ENCODE peak calls at places on chromosomes 1 and 21, in seven cellular contexts. G is breast epithelium, V is transverse colon, J is esophagus squamous epithelium, Z is sigmoid colon, D is ovary, F is tibial nerve. X is an unnamed sample.
A peak's percentile ranks its signal among the peaks of the same experiment; 100 is the strongest.

GRCh38 chr1:174114788-174115448 is 44.4 kb upstream of the RABGAP1L start:
- DNase-seq in G (no peak), F (no peak), D (no peak), V (peak; percentile 16), Z (no peak), J (no peak), X (no peak)

GRCh38 chr21:44667612-44668011 is 885 bp upstream of the KRTAP12-2 start:
- DNase-seq in D (no peak), V (no peak), Z (no peak), G (no peak), J (no peak), F (no peak), X (no peak)

GRCh38 chr21:41511858-41512257 is 3.9 kb upstream of the TMPRSS2 start:
- DNase-seq in V (no peak), J (no peak), F (no peak), Z (no peak), D (no peak), G (no peak), X (no peak)

GRCh38 chr21:27703806-27704205 is 736.9 kb upstream of the ADAMTS5 start:
- DNase-seq in F (no peak), D (no peak), V (no peak), J (no peak), Z (no peak), G (no peak), X (no peak)

GRCh38 chr1:94622757-94623156 is 81.2 kb upstream of the F3 start:
- DNase-seq in G (no peak), J (no peak), F (no peak), Z (no peak), V (no peak), D (no peak), X (no peak)

GRCh38 chr1:98176414-98176813 is 255.6 kb upstream of the DPYD start:
- DNase-seq in G (no peak), F (no peak), J (no peak), V (no peak), Z (no peak), D (no peak), X (no peak)

GRCh38 chr1:213374369-213374768 is 323.3 kb downstream of the RPS6KC1 start:
- DNase-seq in J (no peak), V (peak; percentile 59), G (peak; percentile 20), D (no peak), Z (no peak), F (no peak), X (no peak)

GRCh38 chr1:51247499-51247898 is 11.4 kb downstream of the RNF11 start:
- DNase-seq in D (no peak), V (no peak), F (no peak), J (no peak), G (no peak), Z (no peak), X (no peak)

GRCh38 chr1:183956559-183957188 is 80.9 kb downstream of the COLGALT2 start:
- DNase-seq in V (peak; percentile 30), J (no peak), D (no peak), F (no peak), G (no peak), Z (no peak), X (no peak)

GRCh38 chr1:9233241-9233941 is 1.2 kb upstream of the H6PD start:
- DNase-seq in F (peak; percentile 78), Z (peak; percentile 95), J (no peak), G (peak; percentile 88), D (peak; percentile 75), V (peak; percentile 68), X (peak; percentile 91)

GRCh38 chr1:225469051-225469450 is 41.2 kb upstream of the LBR start:
- DNase-seq in F (no peak), D (no peak), G (no peak), Z (peak; percentile 37), V (no peak), J (no peak), X (peak; percentile 66)

GRCh38 chr1:196890668-196891067 is 2.8 kb downstream of the CFHR4 start:
- DNase-seq in Z (no peak), V (no peak), J (no peak), D (no peak), F (no peak), G (no peak), X (no peak)

GRCh38 chr1:116769561-116769977 is 15.3 kb downstream of the CD2 start:
- DNase-seq in J (no peak), D (no peak), G (no peak), Z (no peak), F (no peak), V (peak; percentile 37), X (no peak)

GRCh38 chr1:33220701-33221384 is 35.4 kb upstream of the ZNF362 start:
- DNase-seq in F (peak; percentile 20), G (no peak), D (no peak), V (no peak), Z (no peak), J (no peak), X (no peak)

GRCh38 chr1:96845464-96845863 is 123.9 kb downstream of the PTBP2 start:
- DNase-seq in G (no peak), F (no peak), V (peak; percentile 34), J (no peak), D (no peak), Z (no peak), X (peak; percentile 78)

GRCh38 chr1:201095581-201096531 is 16.4 kb downstream of the CACNA1S start:
- DNase-seq in V (no peak), D (no peak), J (no peak), Z (no peak), F (no peak), G (no peak), X (no peak)

GRCh38 chr1:173477286-173478098 is at the start of gene PRDX6:
- DNase-seq in Z (peak; percentile 95), J (peak; percentile 77), D (no peak), F (peak; percentile 85), V (peak; percentile 59), G (peak; percentile 83), X (peak; percentile 98)

GRCh38 chr1:7109901-7110300 is 324.6 kb downstream of the CAMTA1 start:
- DNase-seq in J (no peak), G (no peak), D (no peak), Z (no peak), V (no peak), F (no peak), X (no peak)

GRCh38 chr21:45829566-45830147 is 151.9 kb upstream of the COL6A1 start:
- DNase-seq in D (no peak), F (no peak), V (no peak), J (no peak), Z (no peak), G (no peak), X (peak; percentile 43)
- TF ChIP-seq CTCF in D (no peak), F (no peak), V (no peak), J (no peak), Z (no peak), G (no peak), X (no peak)

GRCh38 chr1:99764909-99765308 is 1.5 kb downstream of the FRRS1 start:
- DNase-seq in V (no peak), G (no peak), Z (no peak), D (no peak), F (no peak), J (no peak), X (no peak)

GRCh38 chr1:99767996-99768524 is 1.6 kb upstream of the FRRS1 start:
- DNase-seq in F (no peak), G (no peak), V (no peak), J (no peak), D (no peak), Z (no peak), X (no peak)

GRCh38 chr1:99763956-99764355 is 2.5 kb downstream of the FRRS1 start:
- DNase-seq in G (no peak), J (no peak), V (no peak), F (no peak), Z (no peak), D (no peak), X (no peak)

GRCh38 chr1:99766378-99766800 is at the start of gene FRRS1:
- DNase-seq in V (peak; percentile 75), J (no peak), G (peak; percentile 74), Z (no peak), D (peak; percentile 52), F (peak; percentile 26), X (peak; percentile 78)

GRCh38 chr1:99764439-99764838 is 2.0 kb downstream of the FRRS1 start:
- DNase-seq in G (no peak), Z (no peak), J (no peak), D (no peak), F (no peak), V (no peak), X (no peak)
- H3K27ac ChIP-seq in G (no peak overlapping the region), Z (no peak overlapping the region), J (peak overlapping the region; percentile 90), D (no peak overlapping the region), F (no peak overlapping the region), V (no peak overlapping the region), X (no peak overlapping the region)

GRCh38 chr1:150150511-150151021 is 850 bp downstream of the PLEKHO1 start:
- DNase-seq in V (peak; percentile 37), G (no peak), F (no peak), Z (peak; percentile 76), D (peak; percentile 73), J (no peak), X (peak; percentile 88)
- TF ChIP-seq POLR2A in V (no peak), G (no peak), F (no peak), Z (no peak), D (no peak), J (no peak), X (no peak)

GRCh38 chr1:162398999-162399580 is 12.8 kb downstream of the SH2D1B start:
- DNase-seq in J (no peak), V (no peak), Z (no peak), F (no peak), G (no peak), D (no peak), X (no peak)

GRCh38 chr1:162396201-162396906 is 14.8 kb downstream of the C1orf226 start:
- DNase-seq in F (no peak), J (no peak), G (no peak), D (no peak), Z (no peak), V (no peak), X (no peak)

GRCh38 chr1:162397943-162398560 is 13.9 kb downstream of the SH2D1B start:
- DNase-seq in Z (no peak), G (no peak), F (no peak), J (no peak), D (no peak), V (no peak), X (no peak)

GRCh38 chr1:162400790-162401189 is 11.1 kb downstream of the SH2D1B start:
- DNase-seq in Z (no peak), J (no peak), V (no peak), G (no peak), F (no peak), D (no peak), X (no peak)

GRCh38 chr1:162397039-162397448 is 14.9 kb downstream of the SH2D1B start:
- DNase-seq in G (no peak), Z (no peak), J (no peak), V (no peak), F (no peak), D (no peak), X (no peak)
- TF ChIP-seq CTCF in G (no peak), Z (no peak), J (no peak), V (no peak), F (no peak), D (no peak), X (no peak)

DNA sequence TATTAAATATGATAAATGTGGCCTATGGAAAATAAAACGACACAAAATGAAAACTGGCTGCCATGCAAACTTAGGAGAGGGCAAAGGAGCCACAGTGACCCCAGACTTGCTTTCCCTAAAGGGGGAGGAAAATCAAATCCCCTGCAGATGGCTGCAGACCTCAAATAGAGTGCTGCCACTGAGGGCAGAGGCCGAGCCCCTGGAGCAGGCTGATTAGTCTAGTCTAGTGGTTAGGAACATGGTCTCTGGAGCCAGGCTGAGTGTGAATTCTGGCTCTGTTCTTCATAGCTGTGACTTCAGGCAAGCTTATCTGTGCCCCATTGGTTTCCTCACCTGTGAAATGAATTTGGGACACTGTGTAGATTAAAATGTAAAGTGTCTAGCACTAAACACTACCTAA is 60.8 kb downstream of the ITPKB start:
- DNase-seq in V (no peak), D (no peak), J (no peak), Z (peak; percentile 60), F (no peak), G (no peak), X (no peak)
- H3K27ac ChIP-seq in V (peak overlapping the region; percentile 85), D (peak overlapping the region; percentile 78), J (no peak overlapping the region), Z (peak overlapping the region; percentile 90), F (peak overlapping the region; percentile 84), G (peak overlapping the region; percentile 95), X (peak overlapping the region; percentile 94)

X was measured in spleen.